ENCODE peak calls at places on chromosomes 5 and 9, in ten cellular contexts. P is uterus, K is lung, X is Karpas-422, F is cardiac muscle cell, I is transverse colon, H is AG04450, W is OCI-LY7, V is RWPE1, Z is aorta. Y is an unnamed sample.

GRCh38 chr9:7368410-7369292 is 430.9 kb downstream of the DMAC1 start:
- DNase-seq in P (no peak), K (no peak), X (no peak), F (peak; percentile 97), I (no peak), H (peak; percentile 87), W (no peak), V (no peak), Z (no peak), Y (no peak)

GRCh38 chr9:727767-728166 is 113.7 kb upstream of the DMRT1 start:
- DNase-seq in P (no peak), K (no peak), X (no peak), F (no peak), I (no peak), H (no peak), W (no peak), V (no peak), Z (no peak), Y (no peak)

GRCh38 chr5:157295247-157295646 is 29.3 kb downstream of the CYFIP2 start:
- DNase-seq in P (no peak), K (no peak), X (no peak), F (no peak), I (no peak), H (no peak), W (no peak), V (no peak), Z (no peak), Y (no peak)

GRCh38 chr5:128271859-128272446 is 188.4 kb downstream of the SLC12A2 start:
- DNase-seq in P (no peak), K (no peak), X (no peak), F (peak; percentile 83), I (no peak), H (no peak), W (no peak), V (peak; percentile 63), Z (no peak), Y (no peak)

GRCh38 chr5:180806351-180807011 is 3.9 kb upstream of the MGAT1 start:
- DNase-seq in P (no peak), K (no peak), X (no peak), F (no peak), I (no peak), H (no peak), W (peak; percentile 50), V (no peak), Z (no peak), Y (no peak)

GRCh38 chr9:20209421-20210340 is 412.6 kb downstream of the MLLT3 start:
- DNase-seq in P (no peak), K (no peak), X (no peak), F (no peak), I (no peak), H (no peak), W (no peak), V (no peak), Z (no peak), Y (no peak)

GRCh38 chr5:10563940-10564837 is at the start of gene ANKRD33B:
- DNase-seq in P (peak; percentile 68), K (peak; percentile 50), X (peak; percentile 86), F (peak; percentile 71), I (peak; percentile 63), H (no peak), W (peak; percentile 91), V (peak; percentile 63), Z (peak; percentile 90), Y (no peak)

GRCh38 chr9:97500765-97501176 is 695 bp upstream of the TMOD1 start:
- DNase-seq in P (no peak), K (no peak), X (no peak), F (no peak), I (no peak), H (no peak), W (no peak), V (no peak), Z (no peak), Y (no peak)

GRCh38 chr9:123679330-123679987 is 250.5 kb downstream of the DENND1A start:
- DNase-seq in P (no peak), K (no peak), X (no peak), F (peak; percentile 10), I (peak; percentile 59), H (no peak), W (peak; percentile 96), V (no peak), Z (no peak), Y (no peak)

GRCh38 chr5:100306000-100306399 is 229.2 kb upstream of the FAM174A start:
- DNase-seq in P (no peak), K (no peak), X (no peak), F (no peak), I (no peak), H (no peak), W (no peak), V (peak; percentile 8), Z (no peak), Y (no peak)

GRCh38 chr5:60340326-60340725 is 359.6 kb downstream of the DEPDC1B start:
- DNase-seq in P (no peak), K (no peak), X (no peak), F (no peak), I (no peak), H (no peak), W (no peak), V (no peak), Z (no peak), Y (no peak)

GRCh38 chr5:119613937-119614336 is 15.4 kb upstream of the FAM170A start:
- DNase-seq in P (no peak), K (no peak), X (no peak), F (no peak), I (no peak), H (no peak), W (no peak), V (no peak), Z (no peak), Y (no peak)

GRCh38 chr9:132931178-132931735 is 13.2 kb downstream of the TSC1 start:
- DNase-seq in P (no peak), K (no peak), X (no peak), F (no peak), I (no peak), H (no peak), W (no peak), V (no peak), Z (no peak), Y (no peak)

GRCh38 chr5:164235176-164235914 is 729.9 kb downstream of the MAT2B start:
- DNase-seq in P (no peak), K (no peak), X (no peak), F (peak; percentile 93), I (no peak), H (peak; percentile 44), W (no peak), V (peak; percentile 17), Z (no peak), Y (no peak)
- H3K27ac ChIP-seq in P (no peak overlapping the region), K (no peak overlapping the region), X (no peak overlapping the region), F (no peak overlapping the region), I (no peak overlapping the region), H (no peak overlapping the region), W (no peak overlapping the region), V (peak overlapping the region; percentile 75), Z (no peak overlapping the region), Y (no peak overlapping the region)

GRCh38 chr9:18238254-18238653 is 235.7 kb upstream of the ADAMTSL1 start:
- DNase-seq in P (no peak), K (no peak), X (peak; percentile 4), F (peak; percentile 79), I (no peak), H (peak; percentile 8), W (no peak), V (peak; percentile 73), Z (no peak), Y (no peak)
- H3K27ac ChIP-seq in P (no peak overlapping the region), K (no peak overlapping the region), X (no peak overlapping the region), F (no peak overlapping the region), I (no peak overlapping the region), H (peak overlapping the region; percentile 32), W (no peak overlapping the region), V (no peak overlapping the region), Z (no peak overlapping the region), Y (no peak overlapping the region)

DNA sequence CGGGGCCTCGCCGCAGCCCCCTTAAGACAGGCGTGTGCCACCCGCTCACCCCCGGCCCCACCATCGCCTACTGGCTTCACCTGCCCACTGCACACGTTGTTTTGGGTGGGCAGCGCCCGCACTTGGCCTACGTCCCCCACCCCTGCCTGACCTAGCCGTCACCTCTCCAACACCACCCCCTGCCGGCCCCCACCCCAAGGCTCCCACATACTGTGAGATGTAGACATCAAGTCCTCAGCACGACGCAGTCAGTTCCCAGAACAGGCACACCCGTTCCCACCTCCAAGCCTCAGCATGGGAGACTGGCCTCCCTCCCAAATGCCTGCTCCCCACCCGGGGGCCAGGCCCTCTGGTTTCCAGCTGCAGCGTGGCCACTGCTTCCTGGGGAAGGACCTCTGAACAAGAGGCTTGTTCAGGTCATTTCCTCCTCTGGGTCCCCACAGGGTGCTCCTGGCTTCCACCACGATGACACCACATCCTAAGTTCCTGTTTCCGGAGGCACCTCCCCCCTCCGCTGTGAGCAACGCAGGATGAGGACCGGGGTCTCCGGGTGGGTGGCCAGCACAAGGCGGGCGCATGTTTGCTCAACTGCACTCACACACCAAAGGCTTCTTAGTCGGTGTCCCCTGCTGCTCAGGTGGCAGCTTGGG is 11.3 kb downstream of the DBN1 start:
- DNase-seq in P (no peak), K (no peak), X (no peak), F (no peak), I (no peak), H (no peak), W (no peak), V (no peak), Z (no peak), Y (no peak)
- H3K27ac ChIP-seq in P (peak overlapping the region; percentile 20), K (peak overlapping the region; percentile 81), X (no peak overlapping the region), F (no peak overlapping the region), I (no peak overlapping the region), H (no peak overlapping the region), W (no peak overlapping the region), V (peak overlapping the region; percentile 19), Z (no peak overlapping the region), Y (no peak overlapping the region)

GRCh38 chr5:74579215-74579614 is 61.3 kb downstream of the ENC1 start:
- DNase-seq in P (no peak), K (no peak), X (no peak), F (peak; percentile 29), I (peak; percentile 23), H (no peak), W (no peak), V (no peak), Z (no peak), Y (no peak)

GRCh38 chr5:74578356-74579044 is 62.0 kb downstream of the ENC1 start:
- DNase-seq in P (no peak), K (no peak), X (no peak), F (no peak), I (no peak), H (no peak), W (no peak), V (no peak), Z (no peak), Y (no peak)

GRCh38 chr5:74580729-74581110 is 59.8 kb downstream of the ENC1 start:
- DNase-seq in P (no peak), K (no peak), X (no peak), F (no peak), I (no peak), H (no peak), W (no peak), V (no peak), Z (no peak), Y (no peak)

GRCh38 chr5:74582853-74583252 is 57.7 kb downstream of the ENC1 start:
- DNase-seq in P (no peak), K (no peak), X (no peak), F (no peak), I (no peak), H (no peak), W (no peak), V (no peak), Z (no peak), Y (no peak)

DNA sequence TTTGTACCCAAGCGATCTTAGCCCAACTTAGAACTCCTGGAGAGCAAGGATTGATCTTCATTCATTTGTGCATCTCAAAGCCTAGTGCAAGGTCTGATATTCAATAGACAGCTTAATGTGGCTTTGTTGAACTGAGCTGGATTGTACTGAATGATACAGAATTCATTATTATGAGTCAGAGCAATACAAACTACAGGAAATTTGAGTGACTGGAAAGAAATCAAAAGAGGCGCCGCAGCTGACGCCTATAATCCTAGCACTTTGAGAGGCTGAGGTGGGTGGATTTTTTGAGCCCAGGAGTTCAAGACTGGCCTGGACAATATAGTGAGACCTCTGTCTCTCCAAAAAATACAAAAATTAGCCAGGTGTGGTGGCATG is 58.6 kb downstream of the ENC1 start:
- DNase-seq in P (no peak), K (no peak), X (no peak), F (no peak), I (peak; percentile 65), H (no peak), W (no peak), V (no peak), Z (no peak), Y (no peak)
- H3K27ac ChIP-seq in P (no peak overlapping the region), K (no peak overlapping the region), X (no peak overlapping the region), F (no peak overlapping the region), I (peak overlapping the region; percentile 78), H (no peak overlapping the region), W (no peak overlapping the region), V (no peak overlapping the region), Z (no peak overlapping the region), Y (no peak overlapping the region)